ENCODE peak calls at places on chromosome 18, in nine cellular contexts. T is transverse colon; D is tibial artery; L is IMR-90; S is aorta; C is heart right ventricle; W is mammary epithelial cell; M is CD4-positive, CD25-positive, alpha-beta regulatory T cell; F is pancreas. K is an unnamed sample. For H3K9me3, the result is how much of the 10 kb centered on the place peaks cover.

GRCh38 chr18:74654637-74655036 is 57.0 kb downstream of the ZNF407 start:
- DNase-seq in T (no peak), D (no peak), L (peak), S (no peak), C (no peak), W (no peak), M (no peak), F (no peak), K (no peak)

GRCh38 chr18:41462946-41463345 is 492.1 kb upstream of the PIK3C3 start:
- DNase-seq in T (no peak), D (no peak), L (no peak), S (no peak), C (no peak), W (no peak), M (no peak), F (no peak), K (no peak)

GRCh38 chr18:58005885-58006523 is 38.0 kb upstream of the NEDD4L start:
- DNase-seq in T (no peak), D (no peak), L (peak), S (no peak), C (no peak), W (peak), M (no peak), F (no peak), K (no peak)

GRCh38 chr18:61579581-61579980 is 246.4 kb downstream of the CDH20 start:
- DNase-seq in T (no peak), D (no peak), L (no peak), S (no peak), C (no peak), W (no peak), M (no peak), F (no peak), K (no peak)

GRCh38 chr18:47585914-47586313 is 334.5 kb upstream of the SKOR2 start:
- DNase-seq in T (no peak), D (no peak), L (no peak), S (no peak), C (no peak), W (no peak), M (no peak), F (no peak), K (no peak)

GRCh38 chr18:10518595-10519273 is 7.1 kb upstream of the NAPG start:
- DNase-seq in T (peak), D (peak), L (peak), S (peak), C (peak), W (no peak), M (no peak), F (no peak), K (peak)

GRCh38 chr18:74281011-74281638 is 10.6 kb downstream of the CYB5A start:
- DNase-seq in T (no peak), D (no peak), L (no peak), S (no peak), C (no peak), W (no peak), M (no peak), F (no peak), K (peak)

GRCh38 chr18:5294113-5294617 is 1.4 kb downstream of the ZBTB14 start:
- DNase-seq in T (peak), D (no peak), L (peak), S (no peak), C (no peak), W (no peak), M (no peak), F (no peak), K (peak)

GRCh38 chr18:6757966-6758365 is 28.4 kb downstream of the ARHGAP28 start:
- DNase-seq in T (no peak), D (no peak), L (peak), S (no peak), C (no peak), W (no peak), M (no peak), F (no peak), K (no peak)

GRCh38 chr18:48888681-48889080 is 62.1 kb downstream of the SMAD7 start:
- DNase-seq in T (no peak), D (no peak), L (no peak), S (no peak), C (no peak), W (no peak), M (no peak), F (no peak), K (no peak)

GRCh38 chr18:75868031-75868430 is 440.5 kb upstream of the SMIM21 start:
- DNase-seq in T (no peak), D (no peak), L (no peak), S (no peak), C (no peak), W (no peak), M (no peak), F (no peak), K (no peak)

GRCh38 chr18:3114026-3114425 is 101.1 kb upstream of the LPIN2 start:
- DNase-seq in T (peak), D (no peak), L (no peak), S (no peak), C (no peak), W (no peak), M (no peak), F (no peak), K (no peak)

GRCh38 chr18:48887905-48888531 is 62.7 kb downstream of the SMAD7 start:
- DNase-seq in T (no peak), D (no peak), L (no peak), S (no peak), C (peak), W (no peak), M (no peak), F (no peak), K (peak)

GRCh38 chr18:46222093-46222492 is 117.9 kb downstream of the HAUS1 start:
- DNase-seq in T (no peak), D (no peak), L (no peak), S (no peak), C (no peak), W (no peak), M (no peak), F (no peak), K (no peak)

GRCh38 chr18:74013955-74014354 is 133.7 kb downstream of the FBXO15 start:
- DNase-seq in T (no peak), D (no peak), L (peak), S (no peak), C (no peak), W (peak), M (no peak), F (no peak), K (no peak)

GRCh38 chr18:32425466-32425865 is 45.2 kb downstream of the GAREM1 start:
- DNase-seq in T (no peak), D (no peak), L (peak), S (no peak), C (no peak), W (peak), M (no peak), F (no peak), K (no peak)

GRCh38 chr18:57780318-57781127 is 22.6 kb downstream of the ATP8B1 start:
- DNase-seq in T (no peak), D (no peak), L (peak), S (no peak), C (peak), W (peak), M (no peak), F (no peak), K (no peak)

GRCh38 chr18:49547701-49548100 is 14.2 kb upstream of the LIPG start:
- DNase-seq in T (no peak), D (no peak), L (no peak), S (no peak), C (no peak), W (no peak), M (no peak), F (no peak), K (no peak)

GRCh38 chr18:22471546-22472131 is 53.9 kb upstream of the CTAGE1 start:
- DNase-seq in T (no peak), D (peak), L (peak), S (peak), C (peak), W (no peak), M (no peak), F (no peak), K (no peak)

GRCh38 chr18:59308201-59309014 is 10.0 kb downstream of the CPLX4 start:
- DNase-seq in T (peak), D (peak), L (peak), S (peak), C (peak), W (peak), M (peak), F (peak), K (peak)

GRCh38 chr18:65103864-65104263 is 646.9 kb upstream of the CDH7 start:
- DNase-seq in T (no peak), D (no peak), L (no peak), S (no peak), C (no peak), W (no peak), M (no peak), F (no peak), K (no peak)

GRCh38 chr18:74541703-74542555 is 7.6 kb downstream of the CNDP1 start:
- DNase-seq in T (peak), D (no peak), L (no peak), S (no peak), C (no peak), W (peak), M (no peak), F (no peak), K (no peak)

GRCh38 chr18:9913151-9913525 is 678 bp upstream of the VAPA start:
- DNase-seq in T (no peak), D (peak), L (no peak), S (no peak), C (no peak), W (no peak), M (no peak), F (no peak), K (no peak)

GRCh38 chr18:48766487-48766886 is 184.3 kb downstream of the SMAD7 start:
- DNase-seq in T (no peak), D (no peak), L (no peak), S (no peak), C (no peak), W (no peak), M (no peak), F (no peak), K (no peak)

GRCh38 chr18:52339891-52340371 is at the start of gene DCC:
- DNase-seq in T (peak), D (no peak), L (peak), S (no peak), C (no peak), W (peak), M (no peak), F (peak), K (peak)

GRCh38 chr18:10923671-10924070 is 225.7 kb downstream of the PIEZO2 start:
- DNase-seq in T (no peak), D (no peak), L (peak), S (no peak), C (no peak), W (no peak), M (no peak), F (no peak), K (no peak)

GRCh38 chr18:8673276-8674209 is 31.8 kb upstream of the MTCL1 start:
- DNase-seq in T (peak), D (no peak), L (peak), S (no peak), C (no peak), W (peak), M (no peak), F (no peak), K (no peak)
- H3K27ac ChIP-seq in T (no peak), D (no peak), L (no peak), S (no peak), C (no peak), W (no peak), M (no peak), F (no peak), K (no peak)

GRCh38 chr18:55910328-55910727 is 322.3 kb upstream of the TCF4 start:
- DNase-seq in T (no peak), D (no peak), L (peak), S (no peak), C (no peak), W (no peak), M (no peak), F (no peak), K (no peak)
- H3K9me3 ChIP-seq in T (under half), D (under half), L (under half), S (under half), C (under half), W (under half), M (under half), F (under half), K (under half)

DNA sequence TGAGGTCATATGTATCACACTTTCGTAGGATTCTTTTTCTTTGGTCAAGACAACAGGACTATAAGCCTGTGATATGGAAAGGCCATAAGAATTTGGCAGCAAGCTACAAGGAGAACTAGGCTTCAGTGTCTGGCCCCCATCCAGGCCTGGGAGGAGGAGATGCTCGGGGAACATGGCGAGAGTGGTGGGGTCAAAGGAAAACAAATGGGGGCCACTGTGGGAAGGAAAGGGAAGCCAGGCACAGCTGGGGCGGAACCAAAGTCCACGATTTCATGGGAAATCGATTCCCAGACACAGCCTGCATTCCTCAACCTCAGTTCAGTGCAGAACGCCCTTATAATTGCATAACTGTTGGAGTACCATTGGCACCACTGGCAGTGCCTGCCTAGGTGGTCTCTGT is 58.2 kb downstream of the MBP start:
- DNase-seq in T (no peak), D (no peak), L (no peak), S (no peak), C (no peak), W (no peak), M (no peak), F (no peak), K (no peak)
- H3K4me3 ChIP-seq in T (no peak), D (no peak), L (no peak), S (no peak), C (no peak), W (no peak), M (no peak), F (no peak), K (no peak)

DNA sequence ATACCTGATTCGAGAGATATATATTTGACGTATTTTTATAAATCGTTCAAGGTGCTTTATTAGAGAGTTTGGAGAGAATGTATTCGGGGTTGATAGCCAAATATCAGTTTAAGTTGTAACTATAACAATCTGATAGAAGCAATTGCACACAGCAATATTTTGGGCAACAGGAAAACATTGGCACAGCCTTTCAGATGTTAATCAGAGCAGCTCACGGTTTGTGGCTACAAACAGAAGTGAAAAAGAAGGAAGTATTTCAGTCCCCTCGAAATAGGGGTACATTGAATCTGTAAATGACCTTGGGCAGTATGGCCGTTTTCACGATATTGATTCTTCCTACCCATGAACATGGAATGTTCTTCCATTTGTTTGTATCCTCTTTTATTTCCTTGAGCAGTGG is 20.6 kb downstream of the SERPINB10 start:
- DNase-seq in T (no peak), D (no peak), L (no peak), S (no peak), C (no peak), W (no peak), M (no peak), F (no peak), K (no peak)
- H3K27ac ChIP-seq in T (no peak), D (no peak), L (no peak), S (no peak), C (no peak), W (no peak), M (no peak), F (no peak), K (no peak)

GRCh38 chr18:80056095-80056494 is 21.9 kb downstream of the RBFA start:
- DNase-seq in T (no peak), D (no peak), L (no peak), S (no peak), C (no peak), W (no peak), M (no peak), F (no peak), K (no peak)
- H3K9me3 ChIP-seq in T (under half), D (half or more), L (under half), S (under half), C (under half), W (under half), M (under half), F (under half), K (under half)

GRCh38 chr18:67260841-67261240 is 255.7 kb downstream of the DSEL start:
- DNase-seq in T (no peak), D (no peak), L (peak), S (no peak), C (no peak), W (no peak), M (no peak), F (no peak), K (no peak)

GRCh38 chr18:67266591-67267237 is 249.8 kb downstream of the DSEL start:
- DNase-seq in T (no peak), D (no peak), L (peak), S (no peak), C (no peak), W (peak), M (no peak), F (no peak), K (no peak)

GRCh38 chr18:67265464-67266245 is 250.9 kb downstream of the DSEL start:
- DNase-seq in T (no peak), D (no peak), L (peak), S (no peak), C (no peak), W (peak), M (no peak), F (no peak), K (no peak)

GRCh38 chr18:67266246-67266570 is 250.3 kb downstream of the DSEL start:
- DNase-seq in T (no peak), D (no peak), L (no peak), S (no peak), C (no peak), W (no peak), M (no peak), F (no peak), K (no peak)

GRCh38 chr18:67261931-67262552 is 254.5 kb downstream of the DSEL start:
- DNase-seq in T (no peak), D (no peak), L (no peak), S (no peak), C (no peak), W (peak), M (no peak), F (no peak), K (no peak)
- H3K4me3 ChIP-seq in T (no peak), D (no peak), L (no peak), S (no peak), C (no peak), W (no peak), M (no peak), F (no peak), K (no peak)